ENCODE peak calls at places on chromosomes 6 and 20, in seven cellular contexts. M is upper lobe of right lung, L is HCT116, N is thoracic aorta, U is ovary, V is Peyer's patch, A is tibial nerve. Q is an unnamed sample.

GRCh38 chr20:18686696-18687095 is 98.8 kb downstream of the DTD1 start:
- DNase-seq in V (no peak), L (no peak), A (no peak), U (no peak), M (no peak), N (no peak), Q (no peak)

GRCh38 chr6:100504786-100505737 is 40.3 kb upstream of the SIM1 start:
- DNase-seq in A (no peak), N (peak; percentile 20), V (no peak), L (peak; percentile 31), M (no peak), U (no peak), Q (peak; percentile 85)

GRCh38 chr20:13552061-13552460 is 86.7 kb downstream of the TASP1 start:
- DNase-seq in V (no peak), U (no peak), N (no peak), M (no peak), A (no peak), L (no peak), Q (no peak)

GRCh38 chr6:51559059-51559458 is 528.4 kb downstream of the PKHD1 start:
- DNase-seq in A (no peak), U (no peak), M (no peak), N (no peak), L (no peak), V (no peak), Q (no peak)

GRCh38 chr6:43970913-43971775 is 156.1 kb downstream of the MRPL14 start:
- DNase-seq in U (no peak), V (peak; percentile 50), L (no peak), M (peak; percentile 85), N (no peak), A (no peak), Q (no peak)

GRCh38 chr6:12297363-12298016 is 7.3 kb downstream of the EDN1 start:
- DNase-seq in U (no peak), L (no peak), V (no peak), A (no peak), M (no peak), N (no peak), Q (no peak)

GRCh38 chr20:32535316-32535952 is 49.7 kb downstream of the NOL4L start:
- DNase-seq in U (no peak), A (no peak), V (no peak), M (no peak), L (no peak), N (no peak), Q (no peak)

GRCh38 chr6:89690944-89691324 is 52.4 kb upstream of the LYRM2 start:
- DNase-seq in L (no peak), N (no peak), A (no peak), U (no peak), V (no peak), M (no peak), Q (no peak)

GRCh38 chr6:121826156-121826810 is 390.8 kb downstream of the GJA1 start:
- DNase-seq in N (no peak), V (no peak), U (no peak), M (no peak), L (peak; percentile 72), A (no peak), Q (peak; percentile 82)

GRCh38 chr6:169839898-169840631 is 88.6 kb downstream of the ERMARD start:
- DNase-seq in V (peak; percentile 43), N (no peak), L (no peak), M (peak; percentile 46), A (no peak), U (no peak), Q (no peak)

GRCh38 chr20:59810376-59811187 is 122.9 kb downstream of the SYCP2 start:
- DNase-seq in L (no peak), U (peak; percentile 6), M (no peak), N (no peak), A (peak; percentile 4), V (no peak), Q (no peak)

GRCh38 chr6:55963301-55963700 is 87.9 kb upstream of the BMP5 start:
- DNase-seq in L (peak; percentile 18), V (no peak), A (no peak), N (no peak), M (no peak), U (no peak), Q (peak; percentile 27)

GRCh38 chr6:145247677-145248419 is 487.5 kb downstream of the EPM2A start:
- DNase-seq in L (no peak), U (no peak), V (no peak), A (no peak), N (no peak), M (no peak), Q (no peak)

GRCh38 chr6:63444768-63445167 is 125.0 kb upstream of the LGSN start:
- DNase-seq in A (no peak), N (no peak), L (no peak), M (no peak), V (no peak), U (no peak), Q (no peak)

GRCh38 chr6:37168809-37169457 is 1.0 kb upstream of the PIM1 start:
- DNase-seq in M (no peak), A (peak; percentile 34), N (peak; percentile 45), U (no peak), V (no peak), L (no peak), Q (no peak)

GRCh38 chr20:59032713-59033059 is 551 bp upstream of the ATP5F1E start:
- DNase-seq in A (no peak), N (no peak), M (no peak), V (no peak), U (no peak), L (peak; percentile 21), Q (no peak)

GRCh38 chr6:75412937-75413662 is 80.5 kb downstream of the FILIP1 start:
- DNase-seq in N (no peak), A (no peak), L (no peak), U (no peak), M (no peak), V (no peak), Q (peak; percentile 78)

GRCh38 chr6:75301537-75301936 is 16.9 kb upstream of the TMEM30A start:
- DNase-seq in U (no peak), N (no peak), A (no peak), L (no peak), V (no peak), M (no peak), Q (no peak)

GRCh38 chr6:41523957-41524633 is 22.1 kb upstream of the FOXP4 start:
- DNase-seq in V (no peak), L (no peak), N (no peak), M (no peak), A (no peak), U (no peak), Q (no peak)

DNA sequence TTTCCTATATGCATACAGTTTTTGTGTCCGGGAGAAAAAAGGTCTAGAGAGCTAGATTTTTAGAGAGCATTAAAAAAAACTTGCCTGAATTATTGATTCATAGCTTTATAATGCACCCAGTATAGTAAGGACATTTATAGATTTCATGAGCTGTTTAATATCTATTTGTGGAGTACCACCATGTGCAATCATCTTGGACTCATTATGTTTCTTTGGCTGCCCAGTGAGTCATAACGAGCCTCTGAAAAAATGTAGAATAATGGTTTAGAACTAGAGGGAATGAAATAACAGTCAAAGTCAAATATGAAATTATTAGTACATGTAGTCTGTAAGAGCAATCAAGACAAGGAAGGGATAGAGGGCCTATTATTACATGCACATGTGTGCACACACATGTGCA is 350.0 kb downstream of the CD83 start:
- DNase-seq in A (no peak), L (no peak), V (no peak), N (no peak), U (no peak), M (no peak), Q (no peak)
- H3K36me3 ChIP-seq in A (no peaks in the 10 kb centered on the region), L (no peaks in the 10 kb centered on the region), V (no peaks in the 10 kb centered on the region), N (no peaks in the 10 kb centered on the region), U (no peaks in the 10 kb centered on the region), M (no peaks in the 10 kb centered on the region), Q (no peaks in the 10 kb centered on the region)

GRCh38 chr6:125136378-125136777 is 17.2 kb upstream of the TPD52L1 start:
- DNase-seq in U (no peak), A (no peak), L (no peak), M (no peak), V (no peak), N (no peak), Q (no peak)
- H3K4me1 ChIP-seq in U (no peaks in the 10 kb centered on the region), A (no peaks in the 10 kb centered on the region), L (no peaks in the 10 kb centered on the region), M (no peaks in the 10 kb centered on the region), V (no peaks in the 10 kb centered on the region), N (no peaks in the 10 kb centered on the region), Q (no peaks in the 10 kb centered on the region)

GRCh38 chr6:34871853-34872252 is 16.0 kb downstream of the TAF11 start:
- DNase-seq in L (no peak), V (no peak), M (no peak), A (no peak), N (no peak), U (no peak), Q (no peak)
- H3K36me3 ChIP-seq in L (peaks cover 33% of the 10 kb centered on the region), V (no peaks in the 10 kb centered on the region), M (peaks cover 92% of the 10 kb centered on the region), A (peaks cover 17% of the 10 kb centered on the region), N (peaks cover 40% of the 10 kb centered on the region), U (no peaks in the 10 kb centered on the region), Q (peaks cover 47% of the 10 kb centered on the region)

GRCh38 chr6:139597781-139598368 is 223.4 kb upstream of the CITED2 start:
- DNase-seq in M (peak; percentile 72), A (peak; percentile 54), L (no peak), U (peak; percentile 87), V (peak; percentile 85), N (peak; percentile 43), Q (no peak)
- H3K4me1 ChIP-seq in M (peaks cover 22% of the 10 kb centered on the region), A (peaks cover 8% of the 10 kb centered on the region), L (no peaks in the 10 kb centered on the region), U (peaks cover 1% of the 10 kb centered on the region), V (no peaks in the 10 kb centered on the region), N (peaks cover 56% of the 10 kb centered on the region), Q (peaks cover 25% of the 10 kb centered on the region)

DNA sequence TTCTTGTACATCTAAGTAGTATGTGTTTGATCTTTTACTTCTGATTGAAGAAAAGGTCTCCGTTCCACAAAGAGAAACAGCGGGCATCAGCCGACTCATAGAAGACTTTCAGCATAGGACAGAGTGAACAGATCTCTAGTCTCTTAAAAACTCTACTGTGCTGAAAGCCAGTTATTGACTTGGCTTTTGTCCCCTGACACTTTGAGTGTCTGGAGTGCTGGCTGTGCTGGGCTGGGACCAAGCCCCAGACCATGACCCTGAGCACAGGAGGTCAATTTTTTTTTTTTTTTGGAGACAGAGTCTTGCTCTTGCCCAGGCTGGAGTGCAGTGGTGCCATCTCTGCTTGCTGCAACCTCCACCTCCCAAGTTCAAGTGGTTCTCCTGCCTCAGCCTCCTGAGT is 27.8 kb downstream of the MYBL2 start:
- DNase-seq in U (no peak), L (no peak), A (no peak), V (no peak), N (no peak), M (no peak), Q (no peak)
- H3K36me3 ChIP-seq in U (no peaks in the 10 kb centered on the region), L (peaks cover 11% of the 10 kb centered on the region), A (no peaks in the 10 kb centered on the region), V (no peaks in the 10 kb centered on the region), N (no peaks in the 10 kb centered on the region), M (no peaks in the 10 kb centered on the region), Q (no peaks in the 10 kb centered on the region)

GRCh38 chr20:50745634-50746137 is 14.3 kb downstream of the PARD6B start:
- DNase-seq in V (no peak), L (no peak), M (no peak), U (no peak), N (no peak), A (no peak), Q (no peak)
- H3K4me1 ChIP-seq in V (no peaks in the 10 kb centered on the region), L (peaks cover 66% of the 10 kb centered on the region), M (peaks cover 10% of the 10 kb centered on the region), U (peaks cover 7% of the 10 kb centered on the region), N (peaks cover 22% of the 10 kb centered on the region), A (peaks cover 20% of the 10 kb centered on the region), Q (peaks cover 56% of the 10 kb centered on the region)

Q was measured in cardiac muscle cell.